ENCODE peak calls at places on chromosomes 4 and X, in seven cellular contexts. C is aorta; B is lung; U is CD4-positive, CD25-positive, alpha-beta regulatory T cell; M is H1; N is Panc1; G is CD4-positive, alpha-beta T cell. S is an unnamed sample.

GRCh38 chr4:81084029-81084428 is 53.5 kb downstream of the BMP3 start:
- DNase-seq in C (no peak), B (no peak), U (no peak), M (no peak), N (peak; percentile 17), G (no peak), S (no peak)

GRCh38 chr4:176001171-176002006 is 64.3 kb upstream of the WDR17 start:
- DNase-seq in C (no peak), B (peak; percentile 46), U (no peak), M (peak; percentile 53), N (no peak), G (no peak), S (no peak)

GRCh38 chr4:52780206-52780605 is 29.0 kb upstream of the ERVMER34-1 start:
- DNase-seq in C (peak; percentile 65), B (no peak), U (no peak), M (no peak), N (no peak), G (no peak), S (no peak)

GRCh38 chr4:138242076-138242829 is at the start of gene SLC7A11:
- DNase-seq in C (peak; percentile 53), B (peak; percentile 73), U (peak; percentile 17), M (peak; percentile 73), N (peak; percentile 85), G (no peak), S (no peak)

GRCh38 chrX:11135483-11136185 is 24.5 kb downstream of the HCCS start:
- DNase-seq in C (no peak), B (no peak), U (no peak), M (no peak), N (no peak), G (no peak), S (no peak)

GRCh38 chrX:81259008-81259713 is 57.3 kb downstream of the SH3BGRL start:
- DNase-seq in C (no peak), B (no peak), U (no peak), M (no peak), N (no peak), G (no peak), S (no peak)

GRCh38 chr4:123749408-123749807 is 352.8 kb downstream of the SPRY1 start:
- DNase-seq in C (peak; percentile 48), B (no peak), U (no peak), M (no peak), N (no peak), G (no peak), S (no peak)

GRCh38 chrX:118353081-118353850 is 7.4 kb downstream of the WDR44 start:
- DNase-seq in C (no peak), B (no peak), U (no peak), M (no peak), N (no peak), G (no peak), S (no peak)

GRCh38 chr4:142614621-142615323 is 231.3 kb downstream of the INPP4B start:
- DNase-seq in C (no peak), B (no peak), U (no peak), M (no peak), N (no peak), G (no peak), S (no peak)
- H3K27ac ChIP-seq in C (no peak overlapping the region), B (no peak overlapping the region), U (no peak overlapping the region), M (no peak overlapping the region), N (peak overlapping the region; percentile 1), G (no peak overlapping the region), S (no peak overlapping the region)

GRCh38 chr4:185395956-185396723 is 416 bp upstream of the LRP2BP start:
- DNase-seq in C (peak; percentile 98), B (peak; percentile 95), U (peak; percentile 97), M (peak; percentile 86), N (peak; percentile 60), G (peak; percentile 96), S (peak; percentile 97)

GRCh38 chr4:185395255-185395955 is at the start of gene LRP2BP:
- DNase-seq in C (no peak), B (no peak), U (peak; percentile 41), M (no peak), N (no peak), G (no peak), S (no peak)

GRCh38 chr4:185394568-185395254 is 1.0 kb downstream of the LRP2BP start:
- DNase-seq in C (no peak), B (no peak), U (no peak), M (no peak), N (no peak), G (no peak), S (no peak)

GRCh38 chr4:185398618-185399017 is 2.0 kb downstream of the ANKRD37 start:
- DNase-seq in C (no peak), B (no peak), U (no peak), M (no peak), N (no peak), G (no peak), S (no peak)

GRCh38 chr4:185396724-185397402 is at the start of gene ANKRD37:
- DNase-seq in C (peak; percentile 66), B (peak; percentile 64), U (no peak), M (no peak), N (no peak), G (no peak), S (no peak)
- H3K27ac ChIP-seq in C (peak within 1 kb of the TSS; percentile 98), B (peak within 1 kb of the TSS; percentile 100), U (peak within 1 kb of the TSS; percentile 99), M (peak within 1 kb of the TSS; percentile 34), N (peak within 1 kb of the TSS; percentile 77), G (peak within 1 kb of the TSS; percentile 93), S (peak within 1 kb of the TSS; percentile 98)

GRCh38 chr4:54233697-54234496 is 4.8 kb downstream of the PDGFRA start:
- DNase-seq in C (peak; percentile 88), B (peak; percentile 74), U (peak; percentile 65), M (no peak), N (peak; percentile 51), G (peak; percentile 62), S (peak; percentile 60)
- H3K27ac ChIP-seq in C (peak overlapping the region; percentile 84), B (peak overlapping the region; percentile 7), U (no peak overlapping the region), M (no peak overlapping the region), N (no peak overlapping the region), G (no peak overlapping the region), S (no peak overlapping the region)

GRCh38 chrX:10052906-10053625 is 85.9 kb downstream of the CLDN34 start:
- DNase-seq in C (peak; percentile 56), B (no peak), U (no peak), M (no peak), N (no peak), G (no peak), S (no peak)
- H3K27ac ChIP-seq in C (no peak overlapping the region), B (peak overlapping the region; percentile 45), U (no peak overlapping the region), M (no peak overlapping the region), N (no peak overlapping the region), G (no peak overlapping the region), S (no peak overlapping the region)

DNA sequence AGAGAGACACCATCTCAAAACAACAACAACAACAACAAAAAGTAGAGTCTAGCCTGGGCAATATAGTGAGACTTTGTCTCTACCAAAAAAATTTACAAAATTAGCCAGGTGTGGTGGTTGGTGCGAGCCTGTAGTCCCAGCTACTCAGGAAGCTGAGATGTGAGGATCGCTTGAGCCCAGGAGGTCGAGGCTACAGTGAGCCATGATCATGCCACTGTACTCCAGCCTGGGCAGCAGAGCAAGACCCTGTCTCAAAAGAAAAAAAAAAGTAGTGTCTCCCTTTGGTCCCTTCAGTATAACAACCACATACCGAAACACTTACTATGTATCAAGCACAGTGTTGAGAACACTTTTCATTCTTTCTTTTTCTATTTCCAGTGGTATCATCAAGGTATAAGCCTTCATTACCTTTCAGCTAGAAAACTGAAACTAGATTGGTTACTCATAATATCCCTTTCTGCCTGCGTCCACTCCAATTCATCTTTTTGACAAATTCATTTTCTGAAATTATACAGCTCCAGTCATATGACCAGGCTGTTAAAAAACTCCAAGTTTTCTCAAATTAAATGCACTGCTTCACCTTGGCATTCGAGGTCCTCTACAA is 54.1 kb downstream of the RPS6KA3 start:
- DNase-seq in C (no peak), B (no peak), U (no peak), M (no peak), N (no peak), G (no peak), S (no peak)
- H3K27ac ChIP-seq in C (no peak overlapping the region), B (no peak overlapping the region), U (no peak overlapping the region), M (no peak overlapping the region), N (no peak overlapping the region), G (no peak overlapping the region), S (no peak overlapping the region)

DNA sequence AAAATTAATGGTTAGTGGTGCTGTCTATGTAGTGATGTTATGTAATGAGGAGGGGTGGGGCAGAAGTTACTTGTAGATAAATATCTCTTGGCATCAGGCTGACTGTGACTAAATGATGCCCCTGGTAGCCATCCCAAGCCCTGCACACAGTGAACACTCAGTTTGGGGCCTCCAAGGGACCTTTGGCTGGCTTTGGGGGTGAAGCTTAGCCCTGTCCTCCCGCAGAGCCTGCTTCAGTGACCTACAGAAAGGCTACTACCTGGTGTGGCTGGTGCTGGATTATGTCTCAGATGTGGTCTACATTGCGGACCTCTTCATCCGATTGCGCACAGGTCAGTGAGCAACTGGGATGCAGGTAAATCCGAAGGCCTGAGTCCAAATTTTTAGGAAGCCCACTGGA is 7.8 kb downstream of the CNGA2 start:
- DNase-seq in C (no peak), B (no peak), U (no peak), M (no peak), N (no peak), G (no peak), S (no peak)
- H3K27ac ChIP-seq in C (no peak overlapping the region), B (no peak overlapping the region), U (no peak overlapping the region), M (no peak overlapping the region), N (no peak overlapping the region), G (no peak overlapping the region), S (no peak overlapping the region)

DNA sequence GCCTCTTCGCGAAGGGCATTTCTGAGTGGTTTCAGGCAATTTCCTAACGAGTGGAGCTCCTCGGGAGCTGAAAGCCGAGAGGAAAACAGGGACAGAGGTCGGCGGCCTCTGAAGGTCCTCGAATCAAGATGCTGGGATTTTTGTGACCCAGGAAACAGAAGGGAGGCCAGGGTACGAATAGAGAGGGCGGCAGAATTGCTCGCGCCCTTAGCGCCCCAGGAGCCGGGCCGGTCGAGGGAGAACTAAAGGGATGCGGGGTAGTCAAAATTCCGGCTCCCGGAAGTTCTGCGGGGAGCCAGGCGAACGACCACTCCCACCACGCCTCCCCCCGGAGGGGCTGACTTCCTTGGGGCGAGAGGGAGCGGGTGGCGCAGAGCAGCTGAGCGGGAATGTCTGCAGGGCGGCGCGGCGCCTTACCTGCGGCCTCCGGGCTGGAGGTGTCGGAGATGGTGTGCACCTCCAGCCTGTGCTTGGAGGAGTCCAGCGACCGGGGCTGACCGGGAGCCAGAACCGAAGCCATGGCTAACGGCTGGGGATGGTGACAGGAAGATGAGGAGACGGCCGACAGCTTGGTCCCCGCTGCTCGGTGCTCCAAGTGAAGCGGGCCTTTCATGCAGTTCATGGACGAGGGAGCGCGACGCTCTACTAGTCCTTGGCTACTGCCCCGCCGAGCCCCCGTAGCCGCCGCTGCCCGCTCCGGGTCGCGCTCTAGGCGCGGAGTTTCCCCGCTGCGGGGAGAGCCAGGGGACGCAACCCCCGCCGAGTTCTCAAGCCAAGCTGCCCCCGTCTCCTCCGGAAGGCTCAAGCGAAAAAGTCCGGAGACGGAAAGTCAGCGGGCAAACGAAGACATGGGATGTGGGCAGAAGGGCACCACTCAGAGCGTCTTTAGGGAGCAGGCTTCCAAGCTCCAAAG is 782 bp downstream of the PITX2 start:
- DNase-seq in C (no peak), B (no peak), U (no peak), M (no peak), N (no peak), G (no peak), S (no peak)
- H3K27ac ChIP-seq in C (no peak overlapping the region), B (no peak overlapping the region), U (no peak overlapping the region), M (no peak overlapping the region), N (no peak overlapping the region), G (no peak overlapping the region), S (no peak overlapping the region)